ENCODE peak calls at places on chromosome 17, in ten cellular contexts. J is frontal cortex; S is activated T-cell treated with anti-CD3 and anti-CD28 coated beads, Interleukin-2, amount 50 U/mL, for 72 hours; M is myocyte; U is lung; P is renal cortical epithelial cell; I is T-helper 17 cell; V is bronchial epithelial cell; A is cardiac fibroblast; Z is adrenal gland. L is an unnamed sample.

GRCh38 chr17:20935740-20936139 is 107.1 kb downstream of the USP22 start:
- DNase-seq in J (no peak), S (no peak), M (peak), U (no peak), P (peak), I (no peak), V (peak), A (peak), Z (no peak), L (no peak)

GRCh38 chr17:17605747-17606083 is 14.2 kb upstream of the PEMT start:
- DNase-seq in J (no peak), S (no peak), M (peak), U (no peak), P (peak), I (no peak), V (no peak), A (peak), Z (no peak), L (no peak)

GRCh38 chr17:78384479-78385175 is 6.2 kb downstream of the PGS1 start:
- DNase-seq in J (no peak), S (peak), M (no peak), U (no peak), P (no peak), I (no peak), V (no peak), A (no peak), Z (no peak), L (no peak)

GRCh38 chr17:18315498-18316360 is 636 bp downstream of the SMCR8 start:
- DNase-seq in J (no peak), S (no peak), M (no peak), U (no peak), P (no peak), I (no peak), V (no peak), A (no peak), Z (peak), L (peak)

GRCh38 chr17:17926840-17927449 is 45.3 kb downstream of the TOM1L2 start:
- DNase-seq in J (no peak), S (no peak), M (peak), U (no peak), P (no peak), I (no peak), V (no peak), A (no peak), Z (no peak), L (no peak)

GRCh38 chr17:4483012-4483840 is 15.5 kb upstream of the SPNS2 start:
- DNase-seq in J (no peak), S (no peak), M (peak), U (peak), P (peak), I (no peak), V (peak), A (peak), Z (no peak), L (no peak)

GRCh38 chr17:59511726-59512125 is 53.7 kb upstream of the DHX40 start:
- DNase-seq in J (no peak), S (no peak), M (no peak), U (no peak), P (no peak), I (no peak), V (no peak), A (no peak), Z (no peak), L (no peak)

GRCh38 chr17:6995500-6996255 is at the start of gene ALOX12:
- DNase-seq in J (no peak), S (no peak), M (no peak), U (no peak), P (no peak), I (no peak), V (peak), A (no peak), Z (peak), L (no peak)

GRCh38 chr17:76056882-76057281 is 15.4 kb downstream of the SRP68 start:
- DNase-seq in J (no peak), S (no peak), M (no peak), U (no peak), P (no peak), I (no peak), V (peak), A (no peak), Z (no peak), L (no peak)

GRCh38 chr17:63537991-63538692 is 12.1 kb upstream of the DCAF7 start:
- DNase-seq in J (no peak), S (peak), M (no peak), U (no peak), P (no peak), I (no peak), V (no peak), A (no peak), Z (no peak), L (no peak)

GRCh38 chr17:8629371-8630226 is 926 bp downstream of the MYH10 start:
- DNase-seq in J (peak), S (peak), M (peak), U (no peak), P (peak), I (no peak), V (peak), A (peak), Z (peak), L (no peak)

GRCh38 chr17:67983289-67983688 is 13.0 kb downstream of the C17orf58 start:
- DNase-seq in J (no peak), S (no peak), M (no peak), U (no peak), P (no peak), I (no peak), V (no peak), A (no peak), Z (no peak), L (no peak)

GRCh38 chr17:40483679-40484078 is 17.7 kb downstream of the TNS4 start:
- DNase-seq in J (no peak), S (no peak), M (no peak), U (no peak), P (no peak), I (no peak), V (peak), A (no peak), Z (no peak), L (no peak)

GRCh38 chr17:40458851-40459482 is 15.7 kb downstream of the IGFBP4 start:
- DNase-seq in J (no peak), S (no peak), M (no peak), U (no peak), P (no peak), I (no peak), V (no peak), A (peak), Z (no peak), L (no peak)

GRCh38 chr17:76538281-76538931 is 897 bp upstream of the CYGB start:
- DNase-seq in J (no peak), S (no peak), M (no peak), U (no peak), P (no peak), I (no peak), V (no peak), A (no peak), Z (no peak), L (no peak)

GRCh38 chr17:83009414-83010322 is 69.7 kb upstream of the METRNL start:
- DNase-seq in J (no peak), S (no peak), M (no peak), U (no peak), P (no peak), I (no peak), V (no peak), A (no peak), Z (no peak), L (no peak)

GRCh38 chr17:66549312-66549705 is 246.9 kb downstream of the PRKCA start:
- DNase-seq in J (no peak), S (no peak), M (peak), U (no peak), P (peak), I (no peak), V (no peak), A (peak), Z (no peak), L (no peak)

GRCh38 chr17:57420674-57421392 is 164.5 kb downstream of the MSI2 start:
- DNase-seq in J (no peak), S (no peak), M (no peak), U (no peak), P (no peak), I (no peak), V (no peak), A (no peak), Z (no peak), L (no peak)

GRCh38 chr17:76500745-76501017 is 542 bp downstream of the RHBDF2 start:
- DNase-seq in J (no peak), S (no peak), M (no peak), U (no peak), P (no peak), I (no peak), V (no peak), A (no peak), Z (no peak), L (no peak)

GRCh38 chr17:28968269-28968913 is 17.1 kb upstream of the PHF12 start:
- DNase-seq in J (no peak), S (no peak), M (no peak), U (no peak), P (peak), I (no peak), V (no peak), A (no peak), Z (no peak), L (no peak)

GRCh38 chr17:7673239-7673638 is 14.1 kb downstream of the TP53 start:
- DNase-seq in J (no peak), S (peak), M (no peak), U (no peak), P (no peak), I (no peak), V (no peak), A (peak), Z (no peak), L (no peak)

GRCh38 chr17:17151055-17151454 is 55.1 kb downstream of the PLD6 start:
- DNase-seq in J (no peak), S (peak), M (peak), U (no peak), P (peak), I (no peak), V (peak), A (peak), Z (no peak), L (no peak)

GRCh38 chr17:42414782-42415409 is 8.2 kb downstream of the CAVIN1 start:
- DNase-seq in J (no peak), S (peak), M (no peak), U (peak), P (no peak), I (no peak), V (peak), A (no peak), Z (no peak), L (peak)

GRCh38 chr17:68909066-68909465 is 46.1 kb downstream of the ABCA8 start:
- DNase-seq in J (peak), S (no peak), M (peak), U (peak), P (peak), I (no peak), V (peak), A (peak), Z (peak), L (no peak)

GRCh38 chr17:13204607-13205237 is 186.9 kb upstream of the ELAC2 start:
- DNase-seq in J (no peak), S (no peak), M (no peak), U (no peak), P (no peak), I (no peak), V (no peak), A (no peak), Z (no peak), L (no peak)

GRCh38 chr17:64155090-64155630 is 25.2 kb upstream of the ERN1 start:
- DNase-seq in J (no peak), S (no peak), M (no peak), U (no peak), P (no peak), I (no peak), V (no peak), A (no peak), Z (no peak), L (no peak)

GRCh38 chr17:28045304-28045703 is 2.8 kb downstream of the NLK start:
- DNase-seq in J (no peak), S (no peak), M (no peak), U (no peak), P (no peak), I (no peak), V (no peak), A (no peak), Z (no peak), L (no peak)

GRCh38 chr17:77817953-77818352 is 140.6 kb upstream of the TNRC6C start:
- DNase-seq in J (no peak), S (no peak), M (peak), U (no peak), P (no peak), I (no peak), V (no peak), A (no peak), Z (no peak), L (no peak)

GRCh38 chr17:46822388-46822921 is 4.0 kb upstream of the WNT3 start:
- DNase-seq in J (no peak), S (peak), M (no peak), U (peak), P (no peak), I (no peak), V (no peak), A (no peak), Z (no peak), L (no peak)

GRCh38 chr17:31488264-31488981 is 96.9 kb downstream of the RAB11FIP4 start:
- DNase-seq in J (no peak), S (peak), M (no peak), U (peak), P (no peak), I (no peak), V (no peak), A (no peak), Z (peak), L (no peak)

GRCh38 chr17:58329808-58330543 is 1.4 kb upstream of the TSPOAP1 start:
- DNase-seq in J (no peak), S (peak), M (no peak), U (no peak), P (no peak), I (no peak), V (no peak), A (no peak), Z (no peak), L (no peak)

GRCh38 chr17:67801626-67802175 is 23.6 kb upstream of the BPTF start:
- DNase-seq in J (no peak), S (no peak), M (no peak), U (no peak), P (no peak), I (no peak), V (peak), A (no peak), Z (no peak), L (no peak)

GRCh38 chr17:66465701-66466100 is 163.3 kb downstream of the PRKCA start:
- DNase-seq in J (no peak), S (no peak), M (no peak), U (no peak), P (no peak), I (no peak), V (no peak), A (no peak), Z (no peak), L (no peak)

GRCh38 chr17:19713901-19714361 is 2.5 kb downstream of the SLC47A2 start:
- DNase-seq in J (no peak), S (no peak), M (no peak), U (no peak), P (no peak), I (no peak), V (no peak), A (no peak), Z (no peak), L (no peak)

L was measured in central memory CD4-positive, alpha-beta T cell.